ENCODE peak calls at places on chromosomes 6 and 20, in eight cellular contexts. Z is T47D, X is Panc1, F is iris pigment epithelial cell, T is T-helper 1 cell, U is T-helper 2 cell, B is Daoy, D is HEK293T. S is an unnamed sample.
A peak's percentile ranks its signal among the peaks of the same experiment; 100 is the strongest.

GRCh38 chr6:88171312-88171711 is 5.2 kb upstream of the CNR1 start:
- DNase-seq in Z (no peak), X (no peak), F (no peak), T (no peak), U (no peak), B (no peak), D (no peak), S (no peak)

GRCh38 chr6:32436995-32437836 is 2.5 kb upstream of the HLA-DRA start:
- DNase-seq in Z (no peak), X (no peak), F (peak; percentile 40), T (no peak), U (no peak), B (no peak), D (no peak), S (no peak)

GRCh38 chr6:158606935-158607334 is 37.6 kb downstream of the DYNLT1 start:
- DNase-seq in Z (no peak), X (no peak), F (no peak), T (no peak), U (no peak), B (no peak), D (no peak), S (no peak)

GRCh38 chr6:36780517-36781210 is 58.6 kb downstream of the CPNE5 start:
- DNase-seq in Z (no peak), X (no peak), F (no peak), T (no peak), U (no peak), B (no peak), D (no peak), S (no peak)

GRCh38 chr6:150008588-150008987 is 16.7 kb downstream of the RAET1L start:
- DNase-seq in Z (no peak), X (no peak), F (no peak), T (no peak), U (no peak), B (peak; percentile 84), D (no peak), S (no peak)

GRCh38 chr6:137272403-137272802 is 53.2 kb upstream of the IFNGR1 start:
- DNase-seq in Z (no peak), X (no peak), F (no peak), T (no peak), U (no peak), B (no peak), D (no peak), S (no peak)

GRCh38 chr6:66057034-66057433 is 350.0 kb upstream of the EYS start:
- DNase-seq in Z (no peak), X (no peak), F (no peak), T (no peak), U (no peak), B (no peak), D (no peak), S (no peak)

GRCh38 chr6:13725570-13725969 is 13.9 kb upstream of the RANBP9 start:
- DNase-seq in Z (peak; percentile 47), X (no peak), F (peak; percentile 26), T (no peak), U (no peak), B (peak; percentile 72), D (no peak), S (peak; percentile 16)

GRCh38 chr20:5947276-5947675 is 3.1 kb downstream of the TRMT6 start:
- DNase-seq in Z (no peak), X (no peak), F (peak; percentile 29), T (no peak), U (peak; percentile 19), B (no peak), D (no peak), S (no peak)

GRCh38 chr6:147194652-147195403 is 9.4 kb upstream of the STXBP5 start:
- DNase-seq in Z (no peak), X (no peak), F (peak; percentile 26), T (no peak), U (no peak), B (peak; percentile 11), D (no peak), S (no peak)

GRCh38 chr6:8183266-8183665 is 80.9 kb upstream of the EEF1E1 start:
- DNase-seq in Z (no peak), X (no peak), F (no peak), T (no peak), U (no peak), B (no peak), D (no peak), S (no peak)

GRCh38 chr6:158109744-158110143 is 58.3 kb downstream of the SERAC1 start:
- DNase-seq in Z (no peak), X (no peak), F (no peak), T (no peak), U (no peak), B (no peak), D (no peak), S (no peak)

GRCh38 chr6:31222496-31222895 is 49.4 kb downstream of the HLA-C start:
- DNase-seq in Z (no peak), X (no peak), F (no peak), T (no peak), U (no peak), B (no peak), D (no peak), S (no peak)

GRCh38 chr6:14321992-14322772 is 204.6 kb downstream of the CD83 start:
- DNase-seq in Z (no peak), X (no peak), F (no peak), T (no peak), U (no peak), B (no peak), D (no peak), S (no peak)

GRCh38 chr6:42781811-42782688 is at the start of gene BICRAL:
- DNase-seq in Z (peak; percentile 81), X (no peak), F (peak; percentile 83), T (peak; percentile 42), U (peak; percentile 67), B (peak; percentile 88), D (peak; percentile 60), S (peak; percentile 57)

GRCh38 chr6:1380625-1381396 is 8.6 kb upstream of the FOXF2 start:
- DNase-seq in Z (no peak), X (no peak), F (no peak), T (no peak), U (no peak), B (no peak), D (no peak), S (no peak)

GRCh38 chr20:2140561-2140960 is 38.9 kb downstream of the STK35 start:
- DNase-seq in Z (no peak), X (no peak), F (no peak), T (no peak), U (no peak), B (no peak), D (no peak), S (no peak)

GRCh38 chr6:10441004-10441654 is 26.3 kb upstream of the TFAP2A start:
- DNase-seq in Z (no peak), X (no peak), F (peak; percentile 98), T (no peak), U (no peak), B (peak; percentile 78), D (no peak), S (no peak)

GRCh38 chr6:27091661-27092315 is 155.7 kb upstream of the PRSS16 start:
- DNase-seq in Z (no peak), X (peak; percentile 86), F (peak; percentile 97), T (no peak), U (no peak), B (peak; percentile 97), D (peak; percentile 62), S (no peak)

GRCh38 chr20:11799131-11799800 is 118.4 kb upstream of the BTBD3 start:
- DNase-seq in Z (no peak), X (no peak), F (no peak), T (no peak), U (no peak), B (no peak), D (no peak), S (no peak)

GRCh38 chr6:117446851-117447250 is 21.1 kb upstream of the ROS1 start:
- DNase-seq in Z (no peak), X (no peak), F (no peak), T (no peak), U (no peak), B (peak; percentile 7), D (no peak), S (no peak)

GRCh38 chr6:3612341-3613041 is 139.0 kb downstream of the PXDC1 start:
- DNase-seq in Z (no peak), X (peak; percentile 66), F (peak; percentile 96), T (no peak), U (no peak), B (peak; percentile 91), D (peak; percentile 44), S (no peak)

GRCh38 chr20:25676164-25676809 is 20.4 kb downstream of the ZNF337 start:
- DNase-seq in Z (no peak), X (no peak), F (peak; percentile 92), T (no peak), U (no peak), B (no peak), D (no peak), S (no peak)

GRCh38 chr6:84515082-84515481 is 249.3 kb downstream of the TBX18 start:
- DNase-seq in Z (no peak), X (no peak), F (peak; percentile 41), T (no peak), U (no peak), B (no peak), D (no peak), S (no peak)

GRCh38 chr6:109292983-109293586 is 89.2 kb downstream of the CD164 start:
- DNase-seq in Z (no peak), X (no peak), F (no peak), T (no peak), U (no peak), B (no peak), D (no peak), S (no peak)

GRCh38 chr6:169930799-169931198 is 179.4 kb downstream of the ERMARD start:
- DNase-seq in Z (no peak), X (no peak), F (no peak), T (no peak), U (no peak), B (no peak), D (no peak), S (no peak)

GRCh38 chr6:36071714-36072113 is 44.1 kb downstream of the MAPK14 start:
- DNase-seq in Z (no peak), X (no peak), F (no peak), T (no peak), U (no peak), B (no peak), D (no peak), S (no peak)

GRCh38 chr20:688809-689208 is 13.2 kb upstream of the SCRT2 start:
- DNase-seq in Z (no peak), X (no peak), F (peak; percentile 52), T (no peak), U (no peak), B (peak; percentile 58), D (peak; percentile 53), S (no peak)

GRCh38 chr6:34349226-34349625 is 43.2 kb downstream of the NUDT3 start:
- DNase-seq in Z (no peak), X (no peak), F (peak; percentile 42), T (no peak), U (no peak), B (no peak), D (no peak), S (no peak)

GRCh38 chr20:50848846-50849673 is 54.2 kb downstream of the BCAS4 start:
- DNase-seq in Z (no peak), X (no peak), F (no peak), T (no peak), U (no peak), B (no peak), D (no peak), S (no peak)

GRCh38 chr6:19603716-19604115 is 233.5 kb upstream of the ID4 start:
- DNase-seq in Z (no peak), X (no peak), F (no peak), T (no peak), U (no peak), B (no peak), D (no peak), S (no peak)

GRCh38 chr6:132872923-132873322 is 58.6 kb downstream of the RPS12 start:
- DNase-seq in Z (no peak), X (no peak), F (no peak), T (no peak), U (no peak), B (no peak), D (no peak), S (no peak)

GRCh38 chr6:31158863-31159855 is 770 bp downstream of the TCF19 start:
- DNase-seq in Z (peak; percentile 43), X (no peak), F (peak; percentile 31), T (no peak), U (no peak), B (peak; percentile 52), D (peak; percentile 41), S (peak; percentile 33)

GRCh38 chr20:56391596-56392281 is at the start of gene AURKA:
- DNase-seq in Z (no peak), X (no peak), F (peak; percentile 30), T (no peak), U (no peak), B (peak; percentile 6), D (peak; percentile 11), S (no peak)